ENCODE peak calls at places on chromosomes 12 and 14, in eight cellular contexts. One of them, this sample, is unnamed.

GRCh38 chr12:123971770-123972447 is 722 bp downstream of the CCDC92 start:
- DNase-seq in K562: peak
- DNase-seq in GM23338: peak
- DNase-seq in psoas muscle: peak
- DNase-seq in neuronal stem cell: peak
- DNase-seq in vagina: no peak
- DNase-seq in astrocyte: peak
- DNase-seq in heart left ventricle: no peak
- DNase-seq in this sample: no peak

GRCh38 chr12:57429473-57430116 is 1.2 kb downstream of the R3HDM2 start:
- DNase-seq in psoas muscle: no peak
- DNase-seq in neuronal stem cell: no peak
- DNase-seq in GM23338: no peak
- DNase-seq in K562: peak
- DNase-seq in heart left ventricle: no peak
- DNase-seq in vagina: no peak
- DNase-seq in astrocyte: peak
- DNase-seq in this sample: no peak

GRCh38 chr12:52783563-52784316 is 6.6 kb upstream of the KRT76 start:
- DNase-seq in GM23338: no peak
- DNase-seq in K562: no peak
- DNase-seq in vagina: no peak
- DNase-seq in astrocyte: no peak
- DNase-seq in neuronal stem cell: no peak
- DNase-seq in heart left ventricle: no peak
- DNase-seq in psoas muscle: no peak
- DNase-seq in this sample: no peak

GRCh38 chr12:55930771-55931316 is at the start of gene DGKA:
- DNase-seq in neuronal stem cell: no peak
- DNase-seq in GM23338: peak
- DNase-seq in psoas muscle: no peak
- DNase-seq in K562: peak
- DNase-seq in astrocyte: peak
- DNase-seq in vagina: no peak
- DNase-seq in heart left ventricle: no peak
- DNase-seq in this sample: peak

GRCh38 chr12:113090740-113091139 is 34.2 kb downstream of the DTX1 start:
- DNase-seq in vagina: no peak
- DNase-seq in K562: no peak
- DNase-seq in heart left ventricle: no peak
- DNase-seq in psoas muscle: no peak
- DNase-seq in astrocyte: no peak
- DNase-seq in neuronal stem cell: no peak
- DNase-seq in GM23338: no peak
- DNase-seq in this sample: no peak

GRCh38 chr12:121990692-121991603 is 30.7 kb upstream of the BCL7A start:
- DNase-seq in vagina: no peak
- DNase-seq in K562: no peak
- DNase-seq in neuronal stem cell: no peak
- DNase-seq in heart left ventricle: no peak
- DNase-seq in astrocyte: peak
- DNase-seq in GM23338: no peak
- DNase-seq in psoas muscle: no peak
- DNase-seq in this sample: no peak

GRCh38 chr14:36229262-36229661 is 52.7 kb upstream of the PTCSC3 start:
- DNase-seq in K562: no peak
- DNase-seq in GM23338: peak
- DNase-seq in neuronal stem cell: no peak
- DNase-seq in vagina: no peak
- DNase-seq in astrocyte: no peak
- DNase-seq in heart left ventricle: no peak
- DNase-seq in psoas muscle: no peak
- DNase-seq in this sample: no peak

GRCh38 chr12:118714051-118714460 is 267.3 kb upstream of the SRRM4 start:
- DNase-seq in K562: peak
- DNase-seq in neuronal stem cell: peak
- DNase-seq in vagina: no peak
- DNase-seq in psoas muscle: no peak
- DNase-seq in GM23338: peak
- DNase-seq in heart left ventricle: no peak
- DNase-seq in astrocyte: no peak
- DNase-seq in this sample: no peak

GRCh38 chr12:43131304-43131703 is 420.7 kb downstream of the ADAMTS20 start:
- DNase-seq in neuronal stem cell: peak
- DNase-seq in vagina: no peak
- DNase-seq in heart left ventricle: no peak
- DNase-seq in GM23338: peak
- DNase-seq in astrocyte: peak
- DNase-seq in K562: no peak
- DNase-seq in psoas muscle: no peak
- DNase-seq in this sample: no peak

GRCh38 chr12:22282283-22282682 is 52.2 kb downstream of the ST8SIA1 start:
- DNase-seq in heart left ventricle: no peak
- DNase-seq in K562: no peak
- DNase-seq in GM23338: no peak
- DNase-seq in vagina: no peak
- DNase-seq in neuronal stem cell: no peak
- DNase-seq in astrocyte: peak
- DNase-seq in psoas muscle: no peak
- DNase-seq in this sample: peak

GRCh38 chr12:56722832-56723231 is 2.3 kb downstream of the NACA start:
- DNase-seq in astrocyte: no peak
- DNase-seq in psoas muscle: no peak
- DNase-seq in neuronal stem cell: no peak
- DNase-seq in vagina: no peak
- DNase-seq in K562: no peak
- DNase-seq in heart left ventricle: no peak
- DNase-seq in GM23338: no peak
- DNase-seq in this sample: no peak

DNA sequence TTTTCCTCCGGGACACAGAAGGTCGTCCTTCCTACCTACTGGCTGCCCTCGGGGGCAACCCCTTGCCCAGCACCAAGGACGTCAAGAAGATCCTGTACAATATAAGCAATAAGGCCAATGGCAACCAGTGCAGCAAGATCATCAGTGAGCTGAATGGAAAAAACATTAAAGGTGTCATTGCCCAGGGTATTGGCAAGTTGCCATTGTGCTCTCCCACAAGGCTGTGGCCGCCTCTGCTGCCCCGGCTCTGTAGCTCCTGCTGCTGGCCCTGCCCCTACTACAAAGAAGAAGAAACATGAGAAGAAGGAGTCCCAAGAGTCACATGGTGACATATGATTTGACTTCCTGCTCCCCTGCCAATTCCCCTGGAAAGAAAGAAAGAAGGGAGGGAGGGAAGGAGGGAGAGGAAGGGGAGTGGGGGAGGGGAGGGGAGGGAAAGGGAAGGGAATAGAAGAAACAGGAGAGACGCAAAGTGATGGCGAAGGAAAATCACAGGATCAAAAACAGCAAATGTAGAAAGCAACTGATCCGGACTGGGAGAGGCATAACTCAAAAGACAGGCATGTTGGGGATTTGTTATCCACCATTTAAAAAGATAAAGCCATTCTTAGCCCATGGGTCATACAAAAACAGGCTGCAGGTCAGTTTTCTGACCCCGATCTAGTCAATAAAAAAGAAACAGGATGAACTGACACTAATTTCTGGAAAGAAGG is 61.3 kb upstream of the RESF1 start:
- DNase-seq in neuronal stem cell: no peak
- DNase-seq in GM23338: peak
- DNase-seq in astrocyte: peak
- DNase-seq in psoas muscle: no peak
- DNase-seq in heart left ventricle: peak
- DNase-seq in vagina: no peak
- DNase-seq in K562: peak
- DNase-seq in this sample: no peak
- H3K27ac ChIP-seq in neuronal stem cell: no peak
- H3K27ac ChIP-seq in GM23338: peak
- H3K27ac ChIP-seq in astrocyte: no peak
- H3K27ac ChIP-seq in psoas muscle: no peak
- H3K27ac ChIP-seq in heart left ventricle: peak
- H3K27ac ChIP-seq in vagina: peak
- H3K27ac ChIP-seq in K562: peak
- H3K27ac ChIP-seq in this sample: no peak

GRCh38 chr12:8822298-8822697 is at the start of gene A2ML1:
- DNase-seq in GM23338: no peak
- DNase-seq in K562: no peak
- DNase-seq in astrocyte: no peak
- DNase-seq in neuronal stem cell: no peak
- DNase-seq in vagina: no peak
- DNase-seq in psoas muscle: no peak
- DNase-seq in heart left ventricle: no peak
- DNase-seq in this sample: peak

GRCh38 chr12:8827551-8828347 is 5.3 kb downstream of the A2ML1 start:
- DNase-seq in vagina: no peak
- DNase-seq in GM23338: no peak
- DNase-seq in neuronal stem cell: no peak
- DNase-seq in heart left ventricle: no peak
- DNase-seq in psoas muscle: no peak
- DNase-seq in K562: no peak
- DNase-seq in astrocyte: no peak
- DNase-seq in this sample: peak

GRCh38 chr12:8819676-8819980 is 2.8 kb upstream of the A2ML1 start:
- DNase-seq in heart left ventricle: no peak
- DNase-seq in K562: peak
- DNase-seq in neuronal stem cell: no peak
- DNase-seq in vagina: no peak
- DNase-seq in GM23338: peak
- DNase-seq in psoas muscle: no peak
- DNase-seq in astrocyte: peak
- DNase-seq in this sample: peak

GRCh38 chr12:8828514-8829127 is 6.2 kb downstream of the A2ML1 start:
- DNase-seq in psoas muscle: no peak
- DNase-seq in astrocyte: peak
- DNase-seq in K562: peak
- DNase-seq in neuronal stem cell: no peak
- DNase-seq in GM23338: no peak
- DNase-seq in heart left ventricle: no peak
- DNase-seq in vagina: no peak
- DNase-seq in this sample: no peak

GRCh38 chr12:8823565-8824300 is 1.3 kb downstream of the A2ML1 start:
- DNase-seq in K562: peak
- DNase-seq in astrocyte: peak
- DNase-seq in vagina: no peak
- DNase-seq in heart left ventricle: no peak
- DNase-seq in GM23338: peak
- DNase-seq in psoas muscle: no peak
- DNase-seq in neuronal stem cell: peak
- DNase-seq in this sample: no peak
- H3K27ac ChIP-seq in K562: no peak
- H3K27ac ChIP-seq in astrocyte: no peak
- H3K27ac ChIP-seq in vagina: peak
- H3K27ac ChIP-seq in heart left ventricle: no peak
- H3K27ac ChIP-seq in GM23338: peak
- H3K27ac ChIP-seq in psoas muscle: no peak
- H3K27ac ChIP-seq in neuronal stem cell: no peak
- H3K27ac ChIP-seq in this sample: peak

GRCh38 chr14:105496831-105497591 is 6.0 kb downstream of the TEDC1 start:
- DNase-seq in psoas muscle: peak
- DNase-seq in vagina: no peak
- DNase-seq in GM23338: no peak
- DNase-seq in astrocyte: no peak
- DNase-seq in neuronal stem cell: no peak
- DNase-seq in K562: no peak
- DNase-seq in heart left ventricle: no peak
- DNase-seq in this sample: no peak

GRCh38 chr14:105494606-105494929 is 3.5 kb downstream of the TEDC1 start:
- DNase-seq in vagina: no peak
- DNase-seq in K562: no peak
- DNase-seq in neuronal stem cell: no peak
- DNase-seq in psoas muscle: peak
- DNase-seq in heart left ventricle: no peak
- DNase-seq in astrocyte: no peak
- DNase-seq in GM23338: no peak
- DNase-seq in this sample: no peak

GRCh38 chr14:105493921-105494605 is 3.0 kb downstream of the TEDC1 start:
- DNase-seq in astrocyte: no peak
- DNase-seq in vagina: no peak
- DNase-seq in psoas muscle: peak
- DNase-seq in K562: no peak
- DNase-seq in neuronal stem cell: no peak
- DNase-seq in GM23338: no peak
- DNase-seq in heart left ventricle: no peak
- DNase-seq in this sample: no peak

GRCh38 chr14:105495990-105496830 is 5.2 kb downstream of the TEDC1 start:
- DNase-seq in psoas muscle: peak
- DNase-seq in vagina: no peak
- DNase-seq in GM23338: no peak
- DNase-seq in heart left ventricle: no peak
- DNase-seq in K562: no peak
- DNase-seq in neuronal stem cell: no peak
- DNase-seq in astrocyte: no peak
- DNase-seq in this sample: no peak

GRCh38 chr14:105495101-105495989 is 4.3 kb downstream of the TEDC1 start:
- DNase-seq in neuronal stem cell: no peak
- DNase-seq in K562: no peak
- DNase-seq in vagina: no peak
- DNase-seq in astrocyte: no peak
- DNase-seq in psoas muscle: peak
- DNase-seq in heart left ventricle: no peak
- DNase-seq in GM23338: no peak
- DNase-seq in this sample: no peak
- H3K27ac ChIP-seq in neuronal stem cell: no peak
- H3K27ac ChIP-seq in K562: no peak
- H3K27ac ChIP-seq in vagina: no peak
- H3K27ac ChIP-seq in astrocyte: no peak
- H3K27ac ChIP-seq in psoas muscle: no peak
- H3K27ac ChIP-seq in heart left ventricle: peak
- H3K27ac ChIP-seq in GM23338: no peak
- H3K27ac ChIP-seq in this sample: no peak

GRCh38 chr14:90698379-90698869 is 117.8 kb downstream of the TTC7B start:
- DNase-seq in K562: no peak
- DNase-seq in GM23338: no peak
- DNase-seq in astrocyte: peak
- DNase-seq in heart left ventricle: peak
- DNase-seq in neuronal stem cell: no peak
- DNase-seq in vagina: no peak
- DNase-seq in psoas muscle: peak
- DNase-seq in this sample: no peak
- H3K27ac ChIP-seq in K562: no peak
- H3K27ac ChIP-seq in GM23338: no peak
- H3K27ac ChIP-seq in astrocyte: peak
- H3K27ac ChIP-seq in heart left ventricle: peak
- H3K27ac ChIP-seq in neuronal stem cell: no peak
- H3K27ac ChIP-seq in vagina: peak
- H3K27ac ChIP-seq in psoas muscle: peak
- H3K27ac ChIP-seq in this sample: no peak

GRCh38 chr14:103058209-103059055 is 1.1 kb upstream of the CDC42BPB start:
- DNase-seq in neuronal stem cell: no peak
- DNase-seq in K562: no peak
- DNase-seq in psoas muscle: peak
- DNase-seq in astrocyte: no peak
- DNase-seq in heart left ventricle: no peak
- DNase-seq in GM23338: no peak
- DNase-seq in vagina: no peak
- DNase-seq in this sample: no peak
- H3K27ac ChIP-seq in neuronal stem cell: no peak
- H3K27ac ChIP-seq in K562: no peak
- H3K27ac ChIP-seq in psoas muscle: peak
- H3K27ac ChIP-seq in astrocyte: no peak
- H3K27ac ChIP-seq in heart left ventricle: peak
- H3K27ac ChIP-seq in GM23338: no peak
- H3K27ac ChIP-seq in vagina: peak
- H3K27ac ChIP-seq in this sample: peak